ENCODE peak calls at places on chromosomes 7 and 10, in six cellular contexts. R is IMR-90, G is H9, T is mesendoderm, I is H1, D is mesenchymal stem cell. H is an unnamed sample.

GRCh38 chr10:42943025-42943818 is 133.6 kb upstream of the RET start:
- DNase-seq in D (no peak), I (no peak), T (no peak), R (no peak), G (no peak), H (no peak)

GRCh38 chr7:143389316-143390097 is 8.4 kb downstream of the ZYX start:
- DNase-seq in T (no peak), I (no peak), R (no peak), D (no peak), G (peak; percentile 43), H (no peak)

GRCh38 chr10:117464176-117464575 is 78.4 kb upstream of the EMX2 start:
- DNase-seq in G (no peak), I (no peak), D (no peak), T (no peak), R (no peak), H (no peak)

GRCh38 chr10:10699427-10699826 is 318.2 kb upstream of the CELF2 start:
- DNase-seq in R (no peak), D (no peak), I (no peak), G (no peak), T (peak; percentile 27), H (no peak)

GRCh38 chr10:81146436-81146835 is 608.7 kb downstream of the SH2D4B start:
- DNase-seq in T (no peak), R (no peak), D (no peak), G (no peak), I (no peak), H (no peak)

GRCh38 chr10:101014230-101014884 is 14.7 kb downstream of the LZTS2 start:
- DNase-seq in T (peak; percentile 68), G (peak; percentile 81), R (peak; percentile 56), I (peak; percentile 99), D (peak; percentile 76), H (no peak)

GRCh38 chr10:33145451-33146188 is 187.6 kb upstream of the ITGB1 start:
- DNase-seq in T (no peak), I (no peak), D (no peak), G (no peak), R (no peak), H (no peak)

GRCh38 chr7:104371216-104371796 is 42.9 kb downstream of the LHFPL3 start:
- DNase-seq in T (no peak), G (no peak), I (no peak), D (no peak), R (no peak), H (no peak)

GRCh38 chr7:157901166-157901565 is 564.4 kb downstream of the DNAJB6 start:
- DNase-seq in T (no peak), G (no peak), I (no peak), R (no peak), D (no peak), H (no peak)

GRCh38 chr10:128040681-128041080 is 85.5 kb downstream of the MKI67 start:
- DNase-seq in G (no peak), R (no peak), D (no peak), I (no peak), T (no peak), H (no peak)

GRCh38 chr7:113010377-113010776 is 76.2 kb downstream of the GPR85 start:
- DNase-seq in D (no peak), R (no peak), G (no peak), I (no peak), T (no peak), H (no peak)

GRCh38 chr10:83539528-83540308 is 599.6 kb upstream of the GHITM start:
- DNase-seq in G (peak; percentile 48), R (no peak), T (peak; percentile 30), D (peak; percentile 92), I (no peak), H (no peak)

GRCh38 chr10:120456626-120457430 is at the start of gene PLPP4:
- DNase-seq in G (peak; percentile 46), I (peak; percentile 65), R (no peak), D (peak; percentile 48), T (peak; percentile 49), H (peak; percentile 48)

GRCh38 chr10:63627881-63628296 is 106.7 kb downstream of the REEP3 start:
- DNase-seq in I (no peak), G (no peak), D (peak; percentile 15), T (no peak), R (no peak), H (no peak)

GRCh38 chr10:110042891-110043290 is 35.1 kb downstream of the ADD3 start:
- DNase-seq in T (no peak), R (no peak), G (no peak), D (no peak), I (no peak), H (no peak)

GRCh38 chr7:17255930-17256329 is 42.5 kb upstream of the AHR start:
- DNase-seq in G (no peak), I (no peak), D (no peak), T (no peak), R (no peak), H (no peak)

GRCh38 chr10:32982911-32983310 is 24.9 kb upstream of the ITGB1 start:
- DNase-seq in I (no peak), G (no peak), T (no peak), R (peak; percentile 55), D (peak; percentile 62), H (no peak)

GRCh38 chr7:2279873-2280272 is 34.4 kb downstream of the SNX8 start:
- DNase-seq in D (no peak), G (no peak), I (no peak), T (no peak), R (peak; percentile 21), H (no peak)

GRCh38 chr7:37930226-37930948 is 9.9 kb downstream of the EPDR1 start:
- DNase-seq in T (no peak), G (no peak), I (no peak), R (no peak), D (no peak), H (no peak)

GRCh38 chr7:130521552-130521951 is 29.7 kb downstream of the MEST start:
- DNase-seq in G (no peak), T (no peak), I (no peak), D (no peak), R (no peak), H (no peak)

GRCh38 chr10:3740157-3740871 is 44.7 kb downstream of the KLF6 start:
- DNase-seq in G (no peak), D (peak; percentile 54), T (peak; percentile 89), I (no peak), R (peak; percentile 76), H (no peak)

GRCh38 chr10:5622186-5622585 is 44.2 kb downstream of the ASB13 start:
- DNase-seq in I (no peak), G (no peak), D (no peak), R (no peak), T (no peak), H (no peak)

GRCh38 chr10:5620223-5620721 is 46.1 kb downstream of the ASB13 start:
- DNase-seq in T (no peak), G (no peak), D (no peak), R (no peak), I (no peak), H (no peak)

GRCh38 chr10:5622586-5622985 is 43.8 kb downstream of the ASB13 start:
- DNase-seq in T (no peak), R (peak; percentile 36), D (no peak), I (no peak), G (no peak), H (no peak)

GRCh38 chr10:5619366-5620211 is 46.8 kb downstream of the ASB13 start:
- DNase-seq in T (peak; percentile 19), G (no peak), I (no peak), R (no peak), D (no peak), H (no peak)

DNA sequence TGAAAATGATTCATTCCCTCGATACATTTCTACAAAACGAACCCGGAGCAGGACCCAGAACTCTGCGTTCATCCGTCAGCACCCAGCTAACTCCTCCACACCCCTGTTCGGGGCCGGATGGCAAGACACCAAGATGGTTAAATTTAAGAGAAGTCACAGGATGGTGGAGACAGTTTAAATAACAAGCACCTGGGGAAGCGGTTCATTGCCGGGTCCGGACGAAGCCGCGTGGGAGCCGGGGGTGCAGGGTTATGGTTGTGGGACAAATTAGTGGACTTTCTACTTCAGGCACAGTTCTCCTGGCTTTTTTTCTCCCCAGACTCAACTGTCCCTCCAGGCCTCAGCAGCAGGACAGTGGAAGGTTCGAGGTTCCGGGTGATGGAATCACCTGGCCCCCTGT is 45.4 kb downstream of the ASB13 start:
- DNase-seq in G (no peak), R (no peak), T (no peak), I (no peak), D (no peak), H (no peak)
- H3K18ac ChIP-seq in G (no peak overlapping the region), R (no peak overlapping the region), T (no peak overlapping the region), I (no peak overlapping the region), D (no peak overlapping the region), H (peak overlapping the region; percentile 49)

DNA sequence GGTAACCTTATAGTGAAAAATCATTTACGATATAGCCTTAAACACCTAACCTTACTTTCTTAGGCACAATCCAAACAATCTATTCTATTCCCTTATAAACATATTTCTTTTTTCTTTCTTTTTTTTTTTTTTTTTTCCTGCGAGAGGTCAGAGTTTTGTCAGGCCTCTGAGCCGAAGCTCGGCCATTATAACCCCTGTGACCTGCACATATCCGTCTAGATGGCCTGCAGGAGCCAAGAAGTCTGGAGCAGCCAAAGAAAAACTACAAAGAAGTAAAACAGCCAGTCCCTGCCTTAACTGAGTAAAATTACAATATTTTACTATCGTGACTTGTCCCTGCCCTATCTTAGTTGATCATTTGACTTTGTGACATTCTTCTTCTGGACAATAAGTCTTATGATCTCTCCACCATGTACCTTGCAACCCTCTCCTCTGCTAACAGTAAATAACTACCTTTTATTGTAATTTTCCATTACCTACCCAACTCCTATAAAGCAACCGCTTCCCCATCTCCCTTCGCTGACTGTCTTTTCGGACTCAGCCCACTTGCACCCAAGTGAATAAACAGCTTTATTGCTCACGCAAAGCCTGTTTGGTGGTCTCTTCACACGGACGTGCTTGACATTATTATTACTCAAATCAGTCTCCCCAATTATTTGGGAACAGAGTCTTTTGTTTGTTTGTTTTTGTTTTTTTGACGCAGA is 64.5 kb downstream of the AOAH start:
- DNase-seq in R (no peak), D (no peak), I (no peak), G (no peak), T (no peak), H (no peak)
- H2BK120ac ChIP-seq in R (peak overlapping the region; percentile 50), D (no peak overlapping the region), I (no peak overlapping the region), G (no peak overlapping the region), T (no peak overlapping the region), H (no peak overlapping the region)

GRCh38 chr7:29851487-29851886 is 45.2 kb downstream of the WIPF3 start:
- DNase-seq in T (no peak), D (no peak), G (no peak), R (no peak), I (no peak), H (no peak)
- H2BK15ac ChIP-seq in T (no peak overlapping the region), D (no peak overlapping the region), G (no peak overlapping the region), R (no peak overlapping the region), I (no peak overlapping the region), H (no peak overlapping the region)

GRCh38 chr7:99193527-99194214 is 14.2 kb downstream of the KPNA7 start:
- DNase-seq in D (no peak), T (no peak), G (no peak), R (peak; percentile 64), I (no peak), H (no peak)

GRCh38 chr7:99194301-99194700 is 13.6 kb downstream of the KPNA7 start:
- DNase-seq in G (no peak), I (no peak), R (no peak), T (no peak), D (no peak), H (no peak)

GRCh38 chr7:99190359-99191009 is 17.4 kb downstream of the KPNA7 start:
- DNase-seq in R (no peak), T (no peak), I (no peak), G (no peak), D (no peak), H (no peak)

GRCh38 chr7:99189222-99189621 is 18.7 kb downstream of the KPNA7 start:
- DNase-seq in T (no peak), D (no peak), R (no peak), G (no peak), I (no peak), H (no peak)

GRCh38 chr7:99191869-99192596 is 15.9 kb downstream of the KPNA7 start:
- DNase-seq in I (no peak), R (no peak), T (no peak), D (no peak), G (no peak), H (no peak)
- H3K18ac ChIP-seq in I (no peak overlapping the region), R (no peak overlapping the region), T (no peak overlapping the region), D (no peak overlapping the region), G (no peak overlapping the region), H (no peak overlapping the region)

H was measured in neuronal stem cell.